ENCODE peak calls at places on chromosomes 16 and 17, in four cellular contexts. U is aorta, T is astrocyte, B is HFF-Myc. L is an unnamed sample.

GRCh38 chr16:89171216-89172170 is at the start of gene CDH15:
- DNase-seq in U (peak; percentile 92), T (peak; percentile 52), B (peak; percentile 70), L (peak; percentile 96)

GRCh38 chr17:56710986-56711385 is 117.5 kb downstream of the NOG start:
- DNase-seq in U (no peak), T (no peak), B (no peak), L (no peak)

GRCh38 chr17:33328129-33328528 is 35.0 kb upstream of the ASIC2 start:
- DNase-seq in U (no peak), T (no peak), B (no peak), L (no peak)

GRCh38 chr17:28460901-28461300 is 12.5 kb upstream of the SLC13A2 start:
- DNase-seq in U (no peak), T (no peak), B (no peak), L (no peak)

GRCh38 chr16:12317121-12317810 is 340.7 kb downstream of the SNX29 start:
- DNase-seq in U (no peak), T (no peak), B (no peak), L (peak; percentile 22)

GRCh38 chr16:46688101-46688656 is 799 bp downstream of the VPS35 start:
- DNase-seq in U (no peak), T (peak; percentile 23), B (peak; percentile 17), L (peak; percentile 84)

GRCh38 chr16:30957456-30958163 is at the start of gene SETD1A:
- DNase-seq in U (peak; percentile 99), T (peak; percentile 92), B (peak; percentile 77), L (peak; percentile 100)

GRCh38 chr17:48215583-48216139 is 108.1 kb downstream of the SNX11 start:
- DNase-seq in U (no peak), T (no peak), B (no peak), L (no peak)

GRCh38 chr16:26987631-26988030 is 79.1 kb upstream of the C16orf82 start:
- DNase-seq in U (no peak), T (peak; percentile 88), B (peak; percentile 43), L (no peak)

GRCh38 chr17:75588546-75589016 is 981 bp downstream of the MYO15B start:
- DNase-seq in U (peak; percentile 87), T (no peak), B (no peak), L (no peak)

GRCh38 chr17:16013943-16014407 is 14.4 kb downstream of the TTC19 start:
- DNase-seq in U (no peak), T (peak; percentile 81), B (peak; percentile 65), L (no peak)

GRCh38 chr17:40450175-40450574 is 6.9 kb downstream of the IGFBP4 start:
- DNase-seq in U (no peak), T (no peak), B (no peak), L (no peak)

GRCh38 chr16:86639354-86639753 is 61.0 kb downstream of the FOXL1 start:
- DNase-seq in U (no peak), T (no peak), B (no peak), L (no peak)

GRCh38 chr16:55825115-55825728 is 7.7 kb downstream of the CES1 start:
- DNase-seq in U (no peak), T (no peak), B (no peak), L (no peak)

L was measured in posterior vena cava.